ENCODE peak calls at places on chromosomes 7 and 10, in ten cellular contexts. Z is pancreas, T is ascending aorta, O is gastrocnemius medialis, B is breast epithelium, L is fibroblast of lung, U is prostate gland, F is H1, X is upper lobe of left lung, W is left ventricle myocardium inferior. E is an unnamed sample. For H3K9me3, the result is how much of the 10 kb centered on the place peaks cover.

GRCh38 chr7:132412435-132412834 is 163.8 kb downstream of the PLXNA4 start:
- DNase-seq in Z (no peak), T (no peak), O (no peak), B (no peak), L (no peak), U (no peak), F (no peak), X (no peak), W (no peak), E (no peak)

GRCh38 chr10:98293550-98294269 is 25.7 kb upstream of the LOXL4 start:
- DNase-seq in Z (no peak), T (peak), O (peak), B (peak), L (peak), U (no peak), F (no peak), X (no peak), W (peak), E (no peak)

GRCh38 chr7:151452141-151452571 is 12.2 kb upstream of the CRYGN start:
- DNase-seq in Z (no peak), T (no peak), O (peak), B (no peak), L (no peak), U (no peak), F (no peak), X (no peak), W (no peak), E (no peak)

GRCh38 chr10:29957887-29958330 is 101.5 kb downstream of the JCAD start:
- DNase-seq in Z (peak), T (peak), O (peak), B (peak), L (peak), U (peak), F (no peak), X (peak), W (peak), E (peak)

GRCh38 chr7:150936018-150936417 is 42.1 kb downstream of the KCNH2 start:
- DNase-seq in Z (no peak), T (peak), O (no peak), B (no peak), L (no peak), U (no peak), F (no peak), X (no peak), W (no peak), E (no peak)

GRCh38 chr10:92690211-92691041 is 671 bp downstream of the HHEX start:
- DNase-seq in Z (peak), T (peak), O (no peak), B (peak), L (peak), U (no peak), F (peak), X (peak), W (peak), E (peak)

GRCh38 chr7:117230276-117231046 is 92.4 kb downstream of the WNT2 start:
- DNase-seq in Z (no peak), T (no peak), O (no peak), B (no peak), L (peak), U (no peak), F (no peak), X (no peak), W (no peak), E (no peak)

GRCh38 chr10:4527281-4527960 is 298.6 kb upstream of the AKR1E2 start:
- DNase-seq in Z (no peak), T (no peak), O (no peak), B (no peak), L (peak), U (no peak), F (no peak), X (no peak), W (no peak), E (no peak)

GRCh38 chr10:90319188-90319914 is 538.5 kb downstream of the HTR7 start:
- DNase-seq in Z (no peak), T (no peak), O (no peak), B (no peak), L (peak), U (no peak), F (peak), X (no peak), W (no peak), E (no peak)

GRCh38 chr7:2738766-2739549 is 51.0 kb downstream of the AMZ1 start:
- DNase-seq in Z (peak), T (peak), O (peak), B (no peak), L (no peak), U (no peak), F (peak), X (no peak), W (no peak), E (peak)

GRCh38 chr7:22885824-22886255 is 63.2 kb upstream of the TOMM7 start:
- DNase-seq in Z (no peak), T (no peak), O (no peak), B (no peak), L (no peak), U (no peak), F (no peak), X (no peak), W (no peak), E (no peak)

GRCh38 chr10:70815504-70816219 is at the start of gene SGPL1:
- DNase-seq in Z (peak), T (peak), O (peak), B (peak), L (peak), U (peak), F (peak), X (peak), W (peak), E (peak)

GRCh38 chr7:2962860-2963259 is 80.8 kb downstream of the CARD11 start:
- DNase-seq in Z (no peak), T (peak), O (no peak), B (no peak), L (no peak), U (no peak), F (no peak), X (no peak), W (no peak), E (no peak)

GRCh38 chr10:70940834-70941568 is 52.6 kb upstream of the PCBD1 start:
- DNase-seq in Z (peak), T (no peak), O (peak), B (no peak), L (peak), U (no peak), F (no peak), X (no peak), W (peak), E (no peak)

GRCh38 chr7:113015038-113015645 is 71.5 kb downstream of the GPR85 start:
- DNase-seq in Z (no peak), T (no peak), O (no peak), B (no peak), L (peak), U (no peak), F (no peak), X (no peak), W (no peak), E (no peak)

GRCh38 chr10:107915277-107915634 is 750.8 kb upstream of the SORCS1 start:
- DNase-seq in Z (no peak), T (no peak), O (no peak), B (no peak), L (peak), U (no peak), F (no peak), X (no peak), W (no peak), E (no peak)

GRCh38 chr10:90787906-90788491 is 69.8 kb downstream of the HTR7 start:
- DNase-seq in Z (no peak), T (no peak), O (no peak), B (no peak), L (peak), U (no peak), F (no peak), X (no peak), W (no peak), E (no peak)

GRCh38 chr10:3754727-3755439 is 30.1 kb downstream of the KLF6 start:
- DNase-seq in Z (no peak), T (peak), O (no peak), B (no peak), L (peak), U (no peak), F (no peak), X (no peak), W (no peak), E (no peak)

GRCh38 chr10:81820418-81820817 is 54.6 kb upstream of the NRG3 start:
- DNase-seq in Z (no peak), T (no peak), O (no peak), B (no peak), L (no peak), U (no peak), F (no peak), X (no peak), W (no peak), E (no peak)

GRCh38 chr7:141700291-141700847 is 1.6 kb downstream of the DENND11 start:
- DNase-seq in Z (no peak), T (no peak), O (no peak), B (no peak), L (no peak), U (no peak), F (no peak), X (no peak), W (no peak), E (no peak)

GRCh38 chr7:141701489-141702046 is 398 bp downstream of the DENND11 start:
- DNase-seq in Z (peak), T (peak), O (peak), B (no peak), L (peak), U (peak), F (peak), X (peak), W (peak), E (peak)

GRCh38 chr7:141702892-141703291 is 926 bp upstream of the DENND11 start:
- DNase-seq in Z (no peak), T (no peak), O (no peak), B (no peak), L (no peak), U (no peak), F (no peak), X (no peak), W (no peak), E (no peak)

GRCh38 chr7:141700848-141701371 is 1.1 kb downstream of the DENND11 start:
- DNase-seq in Z (no peak), T (no peak), O (no peak), B (no peak), L (no peak), U (no peak), F (peak), X (no peak), W (no peak), E (peak)

DNA sequence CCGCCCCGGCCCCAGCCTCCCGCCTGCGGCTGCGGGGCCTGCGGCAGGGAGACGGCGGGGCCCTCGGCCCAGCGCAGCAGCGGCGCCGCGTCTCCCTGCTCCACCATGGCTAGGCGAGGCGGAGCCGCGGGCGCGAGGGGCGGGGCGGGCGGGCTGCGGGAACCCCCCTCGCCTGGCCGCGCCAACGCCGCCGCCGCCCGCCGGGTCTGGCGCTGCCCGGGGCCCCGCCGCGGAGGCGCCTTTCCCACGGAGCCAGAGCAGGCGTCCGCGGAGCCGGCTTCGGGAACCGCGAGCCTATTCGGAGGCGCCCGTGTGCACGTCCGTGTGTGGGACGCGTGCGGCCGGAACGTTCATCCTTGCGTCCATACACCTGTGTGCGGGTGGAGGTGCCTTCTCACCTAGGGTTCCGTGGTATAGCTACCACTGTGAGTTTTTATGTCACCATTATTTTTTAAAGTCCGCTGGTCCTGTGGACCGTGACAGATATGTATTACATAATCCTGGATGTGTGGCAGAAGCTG is at the start of gene DENND11:
- DNase-seq in Z (peak), T (peak), O (peak), B (no peak), L (peak), U (peak), F (peak), X (peak), W (peak), E (peak)
- H3K27ac ChIP-seq in Z (peak), T (peak), O (peak), B (peak), L (no peak), U (peak), F (no peak), X (peak), W (peak), E (peak)

GRCh38 chr7:30276203-30276900 is 8.0 kb upstream of the ZNRF2 start:
- DNase-seq in Z (no peak), T (no peak), O (no peak), B (no peak), L (peak), U (no peak), F (peak), X (no peak), W (no peak), E (no peak)

GRCh38 chr7:30278386-30278785 is 6.0 kb upstream of the ZNRF2 start:
- DNase-seq in Z (no peak), T (no peak), O (peak), B (no peak), L (no peak), U (no peak), F (no peak), X (no peak), W (no peak), E (no peak)

GRCh38 chr7:30272126-30272525 is 12.3 kb upstream of the ZNRF2 start:
- DNase-seq in Z (no peak), T (no peak), O (no peak), B (no peak), L (no peak), U (no peak), F (no peak), X (no peak), W (no peak), E (no peak)

GRCh38 chr7:30273552-30273951 is 10.8 kb upstream of the ZNRF2 start:
- DNase-seq in Z (no peak), T (no peak), O (no peak), B (no peak), L (no peak), U (no peak), F (no peak), X (no peak), W (no peak), E (no peak)

GRCh38 chr7:30274641-30275040 is 9.8 kb upstream of the ZNRF2 start:
- DNase-seq in Z (no peak), T (no peak), O (no peak), B (no peak), L (no peak), U (no peak), F (no peak), X (no peak), W (no peak), E (no peak)
- H3K4me3 ChIP-seq in Z (no peak), T (no peak), O (no peak), B (no peak), L (no peak), U (no peak), F (no peak), X (no peak), W (no peak), E (no peak)

GRCh38 chr7:262251-262572 is 27.8 kb upstream of the FOXL3 start:
- DNase-seq in Z (peak), T (no peak), O (no peak), B (no peak), L (no peak), U (no peak), F (no peak), X (no peak), W (peak), E (peak)
- H3K9me3 ChIP-seq in Z (under half), T (under half), O (under half), B (under half), L (under half), U (under half), F (half or more), X (under half), W (under half), E (under half)

GRCh38 chr10:124653311-124653710 is 90.9 kb downstream of the FAM53B start:
- DNase-seq in Z (peak), T (no peak), O (no peak), B (no peak), L (no peak), U (no peak), F (no peak), X (no peak), W (no peak), E (no peak)
- H3K27ac ChIP-seq in Z (no peak), T (no peak), O (peak), B (peak), L (no peak), U (no peak), F (no peak), X (peak), W (peak), E (peak)

GRCh38 chr10:2334542-2334941 is 597.2 kb upstream of the ADARB2 start:
- DNase-seq in Z (no peak), T (no peak), O (no peak), B (no peak), L (no peak), U (no peak), F (no peak), X (no peak), W (no peak), E (no peak)

GRCh38 chr10:2341298-2341697 is 604.0 kb upstream of the ADARB2 start:
- DNase-seq in Z (no peak), T (no peak), O (no peak), B (no peak), L (no peak), U (no peak), F (no peak), X (no peak), W (no peak), E (no peak)

DNA sequence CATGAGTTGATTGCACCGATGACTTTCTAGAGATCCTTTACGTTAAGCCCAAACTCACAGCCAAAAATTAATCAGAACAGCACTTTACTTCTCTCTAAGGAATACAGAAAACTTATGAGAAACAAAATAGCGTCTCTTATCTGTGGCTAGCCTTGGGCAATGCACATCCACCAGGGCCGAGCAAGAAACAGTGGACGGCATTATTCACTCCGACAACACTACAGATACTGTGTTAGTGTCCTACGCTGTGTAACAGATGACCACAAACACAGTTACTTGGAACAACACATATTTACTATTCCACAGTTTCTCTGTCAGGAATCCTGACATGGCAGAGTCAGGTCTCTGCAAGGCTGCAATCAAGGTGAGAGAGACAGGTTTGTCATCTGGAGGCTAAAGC is 598.3 kb upstream of the ADARB2 start:
- DNase-seq in Z (no peak), T (no peak), O (no peak), B (no peak), L (no peak), U (no peak), F (no peak), X (no peak), W (no peak), E (no peak)
- H3K4me3 ChIP-seq in Z (no peak), T (no peak), O (no peak), B (no peak), L (no peak), U (no peak), F (no peak), X (no peak), W (no peak), E (no peak)

GRCh38 chr10:133131754-133132710 is 28.0 kb upstream of the KNDC1 start:
- DNase-seq in Z (peak), T (no peak), O (no peak), B (no peak), L (no peak), U (no peak), F (no peak), X (peak), W (no peak), E (peak)
- H3K9me3 ChIP-seq in Z (under half), T (under half), O (under half), B (under half), L (under half), U (under half), F (under half), X (under half), W (under half), E (under half)

DNA sequence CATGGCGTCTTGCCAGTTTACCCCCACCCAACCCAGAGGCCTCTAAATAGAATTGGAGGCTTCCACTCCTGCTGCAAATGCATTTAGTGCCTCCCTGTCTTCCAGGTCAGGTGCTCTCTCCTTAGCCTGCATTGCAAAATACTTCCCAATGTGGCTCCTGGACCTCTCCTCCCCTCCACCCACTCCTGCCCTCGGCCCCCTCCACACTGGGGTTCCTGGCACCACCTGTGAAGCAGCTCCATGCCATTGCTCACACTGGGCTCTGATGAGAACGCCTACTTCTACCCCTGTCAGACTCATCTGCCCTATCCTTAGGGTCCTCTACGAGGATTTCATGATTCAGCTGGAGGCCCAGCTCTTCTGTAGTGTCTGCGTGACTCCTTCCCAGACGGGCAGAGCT is 37.4 kb downstream of the C10orf120 start:
- DNase-seq in Z (no peak), T (no peak), O (no peak), B (no peak), L (no peak), U (no peak), F (no peak), X (no peak), W (no peak), E (no peak)
- H3K27ac ChIP-seq in Z (no peak), T (no peak), O (no peak), B (no peak), L (no peak), U (no peak), F (no peak), X (no peak), W (no peak), E (no peak)

E was measured in right cardiac atrium.